ENCODE peak calls at places on chromosomes 4 and X, in four cellular contexts. One of them, this sample, is unnamed.

GRCh38 chr4:74223801-74224200 is 65.9 kb downstream of the MTHFD2L start:
- DNase-seq in A549: no peak
- DNase-seq in SK-N-SH: no peak
- DNase-seq in HepG2: no peak
- DNase-seq in this sample: no peak

GRCh38 chr4:83454626-83455025 is 997 bp downstream of the HELQ start:
- DNase-seq in A549: no peak
- DNase-seq in SK-N-SH: no peak
- DNase-seq in HepG2: no peak
- DNase-seq in this sample: no peak

GRCh38 chr4:162282711-162283110 is 118.9 kb upstream of the FSTL5 start:
- DNase-seq in A549: no peak
- DNase-seq in SK-N-SH: no peak
- DNase-seq in HepG2: no peak
- DNase-seq in this sample: no peak

GRCh38 chr4:94889961-94890360 is 132.2 kb downstream of the BMPR1B start:
- DNase-seq in A549: no peak
- DNase-seq in SK-N-SH: no peak
- DNase-seq in HepG2: no peak
- DNase-seq in this sample: no peak

GRCh38 chr4:176323511-176324160 is 3.9 kb downstream of the SPCS3 start:
- DNase-seq in A549: no peak
- DNase-seq in SK-N-SH: no peak
- DNase-seq in HepG2: no peak
- DNase-seq in this sample: no peak

GRCh38 chr4:76188149-76188548 is 25.5 kb downstream of the SCARB2 start:
- DNase-seq in A549: no peak
- DNase-seq in SK-N-SH: no peak
- DNase-seq in HepG2: no peak
- DNase-seq in this sample: no peak

GRCh38 chr4:169583563-169583962 is 28.8 kb downstream of the NEK1 start:
- DNase-seq in A549: no peak
- DNase-seq in SK-N-SH: no peak
- DNase-seq in HepG2: no peak
- DNase-seq in this sample: no peak

GRCh38 chrX:40010550-40011364 is 87.0 kb downstream of the BCOR start:
- DNase-seq in A549: no peak
- DNase-seq in SK-N-SH: peak
- DNase-seq in HepG2: peak
- DNase-seq in this sample: no peak

GRCh38 chr4:74501579-74501978 is 56.6 kb downstream of the AREG start:
- DNase-seq in A549: no peak
- DNase-seq in SK-N-SH: no peak
- DNase-seq in HepG2: no peak
- DNase-seq in this sample: no peak

GRCh38 chr4:98565646-98566403 is 92.6 kb downstream of the TSPAN5 start:
- DNase-seq in A549: no peak
- DNase-seq in SK-N-SH: no peak
- DNase-seq in HepG2: no peak
- DNase-seq in this sample: no peak

GRCh38 chrX:30039768-30040167 is 175.6 kb upstream of the MAGEB2 start:
- DNase-seq in A549: no peak
- DNase-seq in SK-N-SH: no peak
- DNase-seq in HepG2: no peak
- DNase-seq in this sample: no peak

GRCh38 chr4:5192678-5193077 is 141.4 kb downstream of the STK32B start:
- DNase-seq in A549: no peak
- DNase-seq in SK-N-SH: no peak
- DNase-seq in HepG2: no peak
- DNase-seq in this sample: no peak

GRCh38 chr4:140286503-140286902 is 86.9 kb upstream of the SCOC start:
- DNase-seq in A549: no peak
- DNase-seq in SK-N-SH: peak
- DNase-seq in HepG2: no peak
- DNase-seq in this sample: no peak

GRCh38 chr4:91064157-91064853 is 937.1 kb downstream of the CCSER1 start:
- DNase-seq in A549: peak
- DNase-seq in SK-N-SH: peak
- DNase-seq in HepG2: peak
- DNase-seq in this sample: no peak

GRCh38 chr4:110361921-110362320 is 114.0 kb upstream of the ENPEP start:
- DNase-seq in A549: no peak
- DNase-seq in SK-N-SH: no peak
- DNase-seq in HepG2: no peak
- DNase-seq in this sample: no peak

DNA sequence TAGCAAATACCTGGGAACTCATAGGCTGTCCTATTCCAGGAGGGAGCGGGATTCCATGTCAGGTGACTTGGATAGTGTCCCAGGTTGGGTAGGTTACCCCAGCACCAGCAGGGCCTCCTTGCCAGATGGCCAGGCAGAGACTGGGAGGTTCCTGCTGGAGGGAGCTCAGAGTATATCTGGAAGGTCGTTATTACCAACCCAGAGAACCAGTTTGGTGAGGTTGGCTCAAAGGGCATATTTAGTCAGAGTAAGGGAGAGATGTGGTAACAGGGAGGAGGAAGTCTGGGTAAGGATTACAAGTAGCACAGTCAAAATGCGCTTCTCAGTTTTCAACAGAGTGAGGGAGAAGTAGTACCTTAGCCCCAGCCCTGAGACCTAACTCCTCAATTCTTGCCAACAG is 53.3 kb upstream of the LNX1 start:
- DNase-seq in A549: no peak
- DNase-seq in SK-N-SH: no peak
- DNase-seq in HepG2: no peak
- DNase-seq in this sample: no peak
- TF ChIP-seq RFX5 in A549: no peak
- TF ChIP-seq RFX5 in SK-N-SH: no peak
- TF ChIP-seq RFX5 in HepG2: no peak
- TF ChIP-seq RFX5 in this sample: no peak

DNA sequence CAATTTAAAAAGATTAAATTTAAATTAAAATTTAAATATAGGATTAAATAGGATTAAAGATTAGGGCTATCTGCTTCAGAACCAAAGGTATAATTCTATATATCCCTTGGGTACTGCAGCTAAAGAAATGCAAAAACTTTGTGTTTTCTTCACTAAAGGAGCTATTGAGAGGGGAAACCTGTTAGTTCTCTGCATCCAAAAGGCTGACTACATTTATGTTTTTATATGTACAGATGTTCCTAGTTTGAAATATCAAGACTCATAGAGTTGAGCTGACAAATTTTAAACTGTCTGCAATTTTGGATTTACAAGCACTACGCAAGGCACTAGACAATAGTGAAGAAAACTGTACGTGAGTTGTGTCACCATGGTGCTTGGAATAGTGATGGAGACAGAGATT is 95.2 kb downstream of the CEP44 start:
- DNase-seq in A549: no peak
- DNase-seq in SK-N-SH: no peak
- DNase-seq in HepG2: no peak
- DNase-seq in this sample: no peak
- TF ChIP-seq RFX5 in A549: no peak
- TF ChIP-seq RFX5 in SK-N-SH: no peak
- TF ChIP-seq RFX5 in HepG2: no peak
- TF ChIP-seq RFX5 in this sample: no peak

GRCh38 chrX:147749308-147749707 is 162.4 kb upstream of the FMR1 start:
- DNase-seq in A549: no peak
- DNase-seq in SK-N-SH: no peak
- DNase-seq in HepG2: no peak
- DNase-seq in this sample: no peak
- TF ChIP-seq RFX5 in A549: no peak
- TF ChIP-seq RFX5 in SK-N-SH: no peak
- TF ChIP-seq RFX5 in HepG2: no peak
- TF ChIP-seq RFX5 in this sample: no peak

DNA sequence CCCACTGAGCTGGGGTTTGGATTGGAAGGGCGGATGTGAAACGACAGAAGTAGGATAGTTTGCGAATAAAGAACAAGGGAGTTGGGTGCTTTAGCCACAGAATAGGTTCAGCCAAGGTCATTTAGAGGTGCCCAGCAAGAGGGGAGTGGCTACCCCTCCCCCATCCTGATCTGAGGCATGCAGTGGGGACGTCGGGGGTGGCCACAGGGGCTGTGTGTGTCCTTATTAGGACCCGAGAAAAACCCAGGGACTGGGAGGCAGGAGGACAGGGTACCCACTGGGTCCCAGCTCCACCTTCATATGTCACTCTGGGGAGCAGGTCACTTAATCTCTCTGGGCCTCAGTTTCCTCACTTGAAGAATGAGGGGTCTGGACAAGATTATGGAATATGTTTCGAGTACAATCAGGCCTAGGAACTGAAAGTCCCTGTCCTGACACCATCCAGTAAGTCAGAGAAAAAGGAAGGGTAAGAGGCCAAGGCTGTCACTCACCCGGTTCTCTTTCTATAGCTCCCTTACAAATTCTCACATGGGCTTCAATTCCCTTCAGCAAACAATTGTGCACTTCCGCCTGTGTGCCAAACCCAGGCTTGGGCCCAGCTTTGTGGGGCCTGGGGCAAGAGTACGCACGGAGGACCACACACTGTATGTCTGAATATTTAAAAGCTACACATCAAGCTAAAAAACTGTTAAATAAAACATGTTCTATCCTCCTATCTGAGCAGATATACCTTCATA is 4.2 kb upstream of the NYX start:
- DNase-seq in A549: no peak
- DNase-seq in SK-N-SH: no peak
- DNase-seq in HepG2: no peak
- DNase-seq in this sample: no peak
- TF ChIP-seq RFX5 in A549: no peak
- TF ChIP-seq RFX5 in SK-N-SH: no peak
- TF ChIP-seq RFX5 in HepG2: no peak
- TF ChIP-seq RFX5 in this sample: no peak

This sample was measured in H1.